ENCODE peak calls at places on chromosomes 16 and 17, in eight cellular contexts. One of them, this sample, is unnamed.

GRCh38 chr17:45432405-45433113 is at the start of gene ARHGAP27:
- DNase-seq in BE2C: no peak
- DNase-seq in AG04449: no peak
- DNase-seq in tibial artery: no peak
- DNase-seq in CD8-positive, alpha-beta T cell: no peak
- DNase-seq in neural progenitor cell: peak
- DNase-seq in heart right ventricle: peak
- DNase-seq in cardiac fibroblast: peak
- DNase-seq in this sample: no peak

GRCh38 chr17:69761767-69762321 is 313.2 kb upstream of the KCNJ16 start:
- DNase-seq in neural progenitor cell: no peak
- DNase-seq in CD8-positive, alpha-beta T cell: no peak
- DNase-seq in cardiac fibroblast: peak
- DNase-seq in AG04449: peak
- DNase-seq in BE2C: no peak
- DNase-seq in tibial artery: no peak
- DNase-seq in heart right ventricle: no peak
- DNase-seq in this sample: no peak

GRCh38 chr16:55655709-55656694 is at the start of gene SLC6A2:
- DNase-seq in tibial artery: no peak
- DNase-seq in neural progenitor cell: peak
- DNase-seq in BE2C: peak
- DNase-seq in heart right ventricle: no peak
- DNase-seq in cardiac fibroblast: peak
- DNase-seq in CD8-positive, alpha-beta T cell: no peak
- DNase-seq in AG04449: no peak
- DNase-seq in this sample: no peak

GRCh38 chr17:50806141-50806643 is 29.2 kb upstream of the WFIKKN2 start:
- DNase-seq in tibial artery: no peak
- DNase-seq in cardiac fibroblast: peak
- DNase-seq in CD8-positive, alpha-beta T cell: no peak
- DNase-seq in heart right ventricle: no peak
- DNase-seq in neural progenitor cell: peak
- DNase-seq in BE2C: no peak
- DNase-seq in AG04449: no peak
- DNase-seq in this sample: no peak

GRCh38 chr17:37255434-37255833 is 120.4 kb upstream of the C17orf78 start:
- DNase-seq in cardiac fibroblast: no peak
- DNase-seq in AG04449: no peak
- DNase-seq in neural progenitor cell: no peak
- DNase-seq in tibial artery: no peak
- DNase-seq in CD8-positive, alpha-beta T cell: no peak
- DNase-seq in heart right ventricle: no peak
- DNase-seq in BE2C: no peak
- DNase-seq in this sample: no peak

GRCh38 chr16:749010-749409 is 8.2 kb upstream of the CIAO3 start:
- DNase-seq in BE2C: no peak
- DNase-seq in neural progenitor cell: no peak
- DNase-seq in tibial artery: no peak
- DNase-seq in AG04449: peak
- DNase-seq in cardiac fibroblast: peak
- DNase-seq in heart right ventricle: no peak
- DNase-seq in CD8-positive, alpha-beta T cell: no peak
- DNase-seq in this sample: no peak

GRCh38 chr17:28407130-28407973 is 1.3 kb upstream of the SLC46A1 start:
- DNase-seq in heart right ventricle: no peak
- DNase-seq in neural progenitor cell: peak
- DNase-seq in cardiac fibroblast: no peak
- DNase-seq in AG04449: no peak
- DNase-seq in tibial artery: no peak
- DNase-seq in BE2C: no peak
- DNase-seq in CD8-positive, alpha-beta T cell: no peak
- DNase-seq in this sample: no peak

GRCh38 chr17:1511290-1511689 is 5.1 kb downstream of the INPP5K start:
- DNase-seq in cardiac fibroblast: peak
- DNase-seq in tibial artery: peak
- DNase-seq in AG04449: no peak
- DNase-seq in heart right ventricle: peak
- DNase-seq in neural progenitor cell: no peak
- DNase-seq in BE2C: no peak
- DNase-seq in CD8-positive, alpha-beta T cell: no peak
- DNase-seq in this sample: no peak

GRCh38 chr16:85286970-85287814 is 174.9 kb upstream of the CIBAR2 start:
- DNase-seq in heart right ventricle: no peak
- DNase-seq in cardiac fibroblast: peak
- DNase-seq in CD8-positive, alpha-beta T cell: no peak
- DNase-seq in tibial artery: peak
- DNase-seq in BE2C: peak
- DNase-seq in neural progenitor cell: no peak
- DNase-seq in AG04449: no peak
- DNase-seq in this sample: peak

GRCh38 chr16:554640-555413 is 5.4 kb upstream of the PRR35 start:
- DNase-seq in heart right ventricle: no peak
- DNase-seq in AG04449: no peak
- DNase-seq in BE2C: peak
- DNase-seq in CD8-positive, alpha-beta T cell: no peak
- DNase-seq in tibial artery: no peak
- DNase-seq in neural progenitor cell: no peak
- DNase-seq in cardiac fibroblast: peak
- DNase-seq in this sample: no peak

GRCh38 chr16:67209565-67209964 is 10.6 kb downstream of the ELMO3 start:
- DNase-seq in CD8-positive, alpha-beta T cell: no peak
- DNase-seq in neural progenitor cell: no peak
- DNase-seq in tibial artery: no peak
- DNase-seq in BE2C: no peak
- DNase-seq in heart right ventricle: no peak
- DNase-seq in cardiac fibroblast: no peak
- DNase-seq in AG04449: no peak
- DNase-seq in this sample: no peak

GRCh38 chr16:80940069-80940856 is 66.4 kb downstream of the CMC2 start:
- DNase-seq in neural progenitor cell: no peak
- DNase-seq in tibial artery: no peak
- DNase-seq in AG04449: no peak
- DNase-seq in CD8-positive, alpha-beta T cell: no peak
- DNase-seq in heart right ventricle: no peak
- DNase-seq in BE2C: no peak
- DNase-seq in cardiac fibroblast: no peak
- DNase-seq in this sample: no peak

GRCh38 chr17:50109785-50110184 is 14.6 kb downstream of the PDK2 start:
- DNase-seq in tibial artery: no peak
- DNase-seq in neural progenitor cell: no peak
- DNase-seq in heart right ventricle: no peak
- DNase-seq in cardiac fibroblast: no peak
- DNase-seq in BE2C: no peak
- DNase-seq in AG04449: no peak
- DNase-seq in CD8-positive, alpha-beta T cell: no peak
- DNase-seq in this sample: no peak

GRCh38 chr17:77836557-77837041 is 121.9 kb upstream of the TNRC6C start:
- DNase-seq in cardiac fibroblast: peak
- DNase-seq in AG04449: no peak
- DNase-seq in tibial artery: peak
- DNase-seq in neural progenitor cell: no peak
- DNase-seq in heart right ventricle: no peak
- DNase-seq in BE2C: no peak
- DNase-seq in CD8-positive, alpha-beta T cell: peak
- DNase-seq in this sample: no peak

GRCh38 chr17:81702934-81703746 is at the start of gene MRPL12:
- DNase-seq in AG04449: peak
- DNase-seq in heart right ventricle: peak
- DNase-seq in cardiac fibroblast: peak
- DNase-seq in BE2C: peak
- DNase-seq in neural progenitor cell: peak
- DNase-seq in CD8-positive, alpha-beta T cell: peak
- DNase-seq in tibial artery: peak
- DNase-seq in this sample: peak
- TF ChIP-seq CTCF in AG04449: peak
- TF ChIP-seq CTCF in heart right ventricle: peak
- TF ChIP-seq CTCF in cardiac fibroblast: no peak
- TF ChIP-seq CTCF in BE2C: no peak
- TF ChIP-seq CTCF in neural progenitor cell: no peak
- TF ChIP-seq CTCF in CD8-positive, alpha-beta T cell: no peak
- TF ChIP-seq CTCF in tibial artery: peak
- TF ChIP-seq CTCF in this sample: peak

GRCh38 chr17:75487351-75488070 is 27.8 kb downstream of the CASKIN2 start:
- DNase-seq in neural progenitor cell: no peak
- DNase-seq in tibial artery: no peak
- DNase-seq in BE2C: no peak
- DNase-seq in AG04449: no peak
- DNase-seq in CD8-positive, alpha-beta T cell: peak
- DNase-seq in heart right ventricle: no peak
- DNase-seq in cardiac fibroblast: peak
- DNase-seq in this sample: no peak
- TF ChIP-seq CTCF in neural progenitor cell: no peak
- TF ChIP-seq CTCF in tibial artery: no peak
- TF ChIP-seq CTCF in BE2C: no peak
- TF ChIP-seq CTCF in AG04449: no peak
- TF ChIP-seq CTCF in CD8-positive, alpha-beta T cell: no peak
- TF ChIP-seq CTCF in heart right ventricle: no peak
- TF ChIP-seq CTCF in cardiac fibroblast: no peak
- TF ChIP-seq CTCF in this sample: no peak

DNA sequence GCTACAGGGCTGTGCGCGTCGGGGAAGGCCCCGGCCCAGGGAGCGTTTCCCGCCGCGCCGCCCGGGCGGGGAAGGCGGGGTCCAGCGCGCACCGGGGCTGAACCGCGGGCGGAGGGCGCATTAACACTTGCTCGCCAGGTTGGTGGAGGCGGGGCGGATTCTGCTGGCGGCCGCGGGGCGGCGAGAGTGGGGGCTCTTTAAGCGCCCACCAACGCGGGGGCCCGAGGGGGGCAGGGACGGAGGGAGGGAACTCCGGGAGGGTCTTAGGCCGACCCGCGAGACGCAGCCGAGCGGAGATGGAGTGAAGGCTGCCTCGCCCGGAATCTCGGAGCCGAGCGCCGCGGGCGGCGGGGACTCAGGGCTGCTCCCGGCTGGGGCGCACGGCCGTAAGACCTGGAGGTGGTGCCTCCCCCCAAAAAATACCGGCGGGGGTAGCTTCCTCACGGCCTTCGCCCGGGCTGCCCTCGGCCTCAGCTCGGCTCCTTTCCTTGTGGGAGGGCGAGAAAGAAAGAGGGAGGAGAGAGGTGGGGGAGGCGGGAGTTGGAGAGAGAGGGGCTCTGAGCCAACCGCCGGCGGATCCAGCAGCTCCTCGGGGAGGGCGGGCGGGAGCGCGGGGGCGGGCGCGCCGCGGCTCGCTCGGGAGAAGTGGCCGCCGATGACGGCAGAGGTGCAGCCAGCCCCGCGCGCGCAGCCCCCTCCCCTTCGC is 415 bp upstream of the FOXF1 start:
- DNase-seq in AG04449: no peak
- DNase-seq in neural progenitor cell: peak
- DNase-seq in tibial artery: no peak
- DNase-seq in heart right ventricle: peak
- DNase-seq in BE2C: no peak
- DNase-seq in CD8-positive, alpha-beta T cell: no peak
- DNase-seq in cardiac fibroblast: peak
- DNase-seq in this sample: no peak
- TF ChIP-seq CTCF in AG04449: no peak
- TF ChIP-seq CTCF in neural progenitor cell: no peak
- TF ChIP-seq CTCF in tibial artery: no peak
- TF ChIP-seq CTCF in heart right ventricle: no peak
- TF ChIP-seq CTCF in BE2C: no peak
- TF ChIP-seq CTCF in CD8-positive, alpha-beta T cell: no peak
- TF ChIP-seq CTCF in cardiac fibroblast: no peak
- TF ChIP-seq CTCF in this sample: no peak

GRCh38 chr17:71959129-71959528 is 161.7 kb upstream of the SOX9 start:
- DNase-seq in CD8-positive, alpha-beta T cell: no peak
- DNase-seq in AG04449: no peak
- DNase-seq in BE2C: no peak
- DNase-seq in cardiac fibroblast: peak
- DNase-seq in tibial artery: no peak
- DNase-seq in heart right ventricle: no peak
- DNase-seq in neural progenitor cell: peak
- DNase-seq in this sample: no peak
- TF ChIP-seq CTCF in CD8-positive, alpha-beta T cell: no peak
- TF ChIP-seq CTCF in AG04449: peak
- TF ChIP-seq CTCF in BE2C: peak
- TF ChIP-seq CTCF in cardiac fibroblast: peak
- TF ChIP-seq CTCF in tibial artery: peak
- TF ChIP-seq CTCF in heart right ventricle: peak
- TF ChIP-seq CTCF in neural progenitor cell: peak
- TF ChIP-seq CTCF in this sample: peak

GRCh38 chr17:182164-182751 is 808 bp upstream of the DOC2B start:
- DNase-seq in cardiac fibroblast: no peak
- DNase-seq in tibial artery: no peak
- DNase-seq in neural progenitor cell: no peak
- DNase-seq in BE2C: no peak
- DNase-seq in CD8-positive, alpha-beta T cell: no peak
- DNase-seq in AG04449: no peak
- DNase-seq in heart right ventricle: no peak
- DNase-seq in this sample: no peak

GRCh38 chr17:179721-180379 is 1.6 kb downstream of the DOC2B start:
- DNase-seq in neural progenitor cell: peak
- DNase-seq in tibial artery: no peak
- DNase-seq in cardiac fibroblast: no peak
- DNase-seq in heart right ventricle: no peak
- DNase-seq in AG04449: no peak
- DNase-seq in BE2C: no peak
- DNase-seq in CD8-positive, alpha-beta T cell: peak
- DNase-seq in this sample: no peak

GRCh38 chr17:183021-183420 is 1.6 kb upstream of the DOC2B start:
- DNase-seq in cardiac fibroblast: no peak
- DNase-seq in tibial artery: no peak
- DNase-seq in CD8-positive, alpha-beta T cell: no peak
- DNase-seq in neural progenitor cell: no peak
- DNase-seq in AG04449: no peak
- DNase-seq in heart right ventricle: no peak
- DNase-seq in BE2C: no peak
- DNase-seq in this sample: no peak

GRCh38 chr17:180380-181212 is 854 bp downstream of the DOC2B start:
- DNase-seq in cardiac fibroblast: no peak
- DNase-seq in CD8-positive, alpha-beta T cell: peak
- DNase-seq in heart right ventricle: no peak
- DNase-seq in tibial artery: no peak
- DNase-seq in neural progenitor cell: peak
- DNase-seq in AG04449: no peak
- DNase-seq in BE2C: no peak
- DNase-seq in this sample: no peak

DNA sequence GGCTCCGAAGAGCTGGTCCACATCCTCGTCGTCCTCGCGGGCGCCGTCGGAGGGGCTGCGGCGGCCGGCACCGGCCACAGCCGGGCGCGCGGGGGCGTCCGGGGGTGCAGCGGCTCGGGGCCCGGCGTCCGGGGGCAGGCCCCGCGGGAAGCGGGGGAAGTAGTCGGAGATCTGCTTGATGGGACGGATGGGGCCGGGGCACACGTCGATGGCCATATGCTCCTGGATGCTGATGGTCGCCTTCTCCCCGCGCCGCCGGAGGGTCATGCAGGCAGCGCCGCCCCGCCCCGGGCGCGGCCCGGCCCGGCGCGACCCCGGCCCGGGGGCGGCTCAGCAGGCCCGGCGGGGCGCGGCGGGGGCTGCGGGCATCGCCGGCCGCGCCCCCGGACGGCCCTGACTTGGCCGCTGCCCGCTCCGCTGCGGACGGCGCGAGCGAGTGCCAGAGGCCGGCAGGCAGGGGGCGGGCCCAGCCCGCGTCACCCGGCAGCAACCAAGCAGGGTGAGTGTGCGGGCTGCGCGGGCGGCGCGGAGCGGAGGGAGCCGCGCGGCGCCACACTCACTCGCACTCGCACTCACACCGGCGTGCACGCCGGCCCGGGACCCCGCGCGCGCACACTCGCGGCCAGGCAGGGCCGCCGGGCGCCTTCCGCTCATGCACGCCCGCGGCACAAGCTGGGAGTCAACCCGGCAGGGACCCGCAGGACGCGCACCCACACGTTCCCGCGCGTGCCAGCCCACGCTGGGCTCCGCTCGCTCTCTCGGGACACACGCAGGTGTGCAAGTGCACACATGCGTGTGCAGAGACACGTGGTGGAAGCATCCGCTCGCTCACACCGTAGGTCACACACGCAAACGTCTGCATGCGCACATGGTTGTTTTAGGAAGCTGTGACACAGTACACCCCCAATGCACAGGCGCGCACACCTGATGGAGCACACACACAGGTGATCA is at the start of gene DOC2B:
- DNase-seq in neural progenitor cell: peak
- DNase-seq in BE2C: peak
- DNase-seq in cardiac fibroblast: peak
- DNase-seq in tibial artery: no peak
- DNase-seq in CD8-positive, alpha-beta T cell: peak
- DNase-seq in heart right ventricle: peak
- DNase-seq in AG04449: no peak
- DNase-seq in this sample: peak
- TF ChIP-seq CTCF in neural progenitor cell: no peak
- TF ChIP-seq CTCF in BE2C: no peak
- TF ChIP-seq CTCF in cardiac fibroblast: no peak
- TF ChIP-seq CTCF in tibial artery: no peak
- TF ChIP-seq CTCF in CD8-positive, alpha-beta T cell: no peak
- TF ChIP-seq CTCF in heart right ventricle: no peak
- TF ChIP-seq CTCF in AG04449: no peak
- TF ChIP-seq CTCF in this sample: no peak